ENCODE peak calls at places on chromosomes 7 and 10, in five cellular contexts. Q, N, R, D and W are unnamed samples. For H3K4me1, the result is how much of the 10 kb centered on the place peaks cover.

GRCh38 chr7:157691521-157692155 is 354.8 kb downstream of the DNAJB6 start:
- DNase-seq in R (no peak), Q (no peak), D (no peak), N (no peak), W (no peak)

GRCh38 chr10:812787-813186 is 118.7 kb downstream of the LARP4B start:
- DNase-seq in Q (no peak), D (no peak), R (no peak), N (no peak), W (no peak)

GRCh38 chr10:74766501-74766900 is 59.9 kb upstream of the KAT6B start:
- DNase-seq in N (no peak), R (no peak), Q (no peak), D (no peak), W (no peak)

GRCh38 chr10:72812798-72813430 is 80.6 kb upstream of the OIT3 start:
- DNase-seq in N (no peak), Q (no peak), R (no peak), D (no peak), W (no peak)

GRCh38 chr10:79079490-79080355 is 11.0 kb downstream of the ZMIZ1 start:
- DNase-seq in N (no peak), Q (no peak), D (peak), R (peak), W (peak)

GRCh38 chr7:150988230-150989226 is 2.3 kb upstream of the NOS3 start:
- DNase-seq in N (peak), Q (peak), R (peak), D (peak), W (peak)

GRCh38 chr7:134422646-134423045 is 36.3 kb downstream of the AKR1B1 start:
- DNase-seq in N (no peak), Q (no peak), R (peak), D (no peak), W (no peak)

GRCh38 chr7:151137076-151137611 is 30.4 kb downstream of the GBX1 start:
- DNase-seq in D (no peak), N (peak), R (no peak), Q (no peak), W (no peak)

GRCh38 chr10:124342136-124342820 is 76.4 kb downstream of the OAT start:
- DNase-seq in R (no peak), N (no peak), D (no peak), Q (no peak), W (no peak)

GRCh38 chr7:108094933-108095710 is 35.0 kb downstream of the LAMB4 start:
- DNase-seq in N (no peak), D (no peak), R (peak), Q (no peak), W (no peak)

GRCh38 chr10:118042827-118043242 is 3.9 kb downstream of the RAB11FIP2 start:
- DNase-seq in Q (no peak), R (no peak), N (no peak), D (no peak), W (no peak)

GRCh38 chr10:4835494-4835918 is 9.5 kb downstream of the AKR1E2 start:
- DNase-seq in N (no peak), R (no peak), D (no peak), Q (no peak), W (no peak)

GRCh38 chr10:102066421-102067068 is 1.4 kb downstream of the HPS6 start:
- DNase-seq in D (no peak), N (no peak), R (no peak), Q (no peak), W (no peak)

GRCh38 chr10:85148693-85149640 is 820.6 kb downstream of the CCSER2 start:
- DNase-seq in N (no peak), D (no peak), R (no peak), Q (no peak), W (no peak)

GRCh38 chr10:123583639-123584418 is 82.3 kb upstream of the GPR26 start:
- DNase-seq in N (peak), D (peak), R (peak), Q (no peak), W (peak)

GRCh38 chr7:133364959-133365680 is 112.2 kb downstream of the EXOC4 start:
- DNase-seq in R (no peak), N (no peak), Q (no peak), D (no peak), W (no peak)

GRCh38 chr10:34491666-34492065 is 323.4 kb downstream of the PARD3 start:
- DNase-seq in Q (no peak), N (no peak), D (no peak), R (peak), W (no peak)

GRCh38 chr7:121083138-121083789 is 94.8 kb downstream of the CPED1 start:
- DNase-seq in N (no peak), Q (no peak), D (no peak), R (no peak), W (no peak)

GRCh38 chr10:90557385-90557784 is 300.5 kb downstream of the HTR7 start:
- DNase-seq in R (no peak), D (no peak), N (no peak), Q (no peak), W (no peak)

GRCh38 chr10:46552526-46553237 is 3.8 kb downstream of the GPRIN2 start:
- DNase-seq in N (no peak), Q (no peak), D (peak), R (no peak), W (peak)

GRCh38 chr10:110670335-110670734 is 26.2 kb downstream of the RBM20 start:
- DNase-seq in Q (no peak), R (no peak), D (no peak), N (no peak), W (no peak)

GRCh38 chr7:139441961-139442360 is 41.5 kb downstream of the KLRG2 start:
- DNase-seq in N (no peak), Q (no peak), D (no peak), R (no peak), W (no peak)

GRCh38 chr10:5234106-5234877 is 37.7 kb downstream of the AKR1C4 start:
- DNase-seq in R (peak), Q (no peak), D (no peak), N (no peak), W (no peak)

GRCh38 chr7:22566592-22566991 is 66.6 kb upstream of the STEAP1B start:
- DNase-seq in N (no peak), R (no peak), D (no peak), Q (no peak), W (no peak)

GRCh38 chr10:121899727-121900126 is 28.1 kb downstream of the ATE1 start:
- DNase-seq in Q (no peak), N (no peak), D (no peak), R (no peak), W (no peak)

GRCh38 chr10:14009315-14010082 is 321.2 kb downstream of the FRMD4A start:
- DNase-seq in N (no peak), Q (peak), D (no peak), R (no peak), W (no peak)

GRCh38 chr10:90407116-90407515 is 450.7 kb downstream of the HTR7 start:
- DNase-seq in Q (no peak), R (no peak), D (no peak), N (no peak), W (no peak)

GRCh38 chr10:101568054-101568745 is 19.9 kb downstream of the POLL start:
- DNase-seq in N (no peak), Q (no peak), R (no peak), D (no peak), W (no peak)

GRCh38 chr10:31261502-31262311 is 57.3 kb upstream of the ZEB1 start:
- DNase-seq in D (no peak), N (no peak), R (no peak), Q (no peak), W (no peak)

GRCh38 chr10:127619550-127619949 is 70.4 kb downstream of the NPS start:
- DNase-seq in D (no peak), R (no peak), N (no peak), Q (no peak), W (no peak)

DNA sequence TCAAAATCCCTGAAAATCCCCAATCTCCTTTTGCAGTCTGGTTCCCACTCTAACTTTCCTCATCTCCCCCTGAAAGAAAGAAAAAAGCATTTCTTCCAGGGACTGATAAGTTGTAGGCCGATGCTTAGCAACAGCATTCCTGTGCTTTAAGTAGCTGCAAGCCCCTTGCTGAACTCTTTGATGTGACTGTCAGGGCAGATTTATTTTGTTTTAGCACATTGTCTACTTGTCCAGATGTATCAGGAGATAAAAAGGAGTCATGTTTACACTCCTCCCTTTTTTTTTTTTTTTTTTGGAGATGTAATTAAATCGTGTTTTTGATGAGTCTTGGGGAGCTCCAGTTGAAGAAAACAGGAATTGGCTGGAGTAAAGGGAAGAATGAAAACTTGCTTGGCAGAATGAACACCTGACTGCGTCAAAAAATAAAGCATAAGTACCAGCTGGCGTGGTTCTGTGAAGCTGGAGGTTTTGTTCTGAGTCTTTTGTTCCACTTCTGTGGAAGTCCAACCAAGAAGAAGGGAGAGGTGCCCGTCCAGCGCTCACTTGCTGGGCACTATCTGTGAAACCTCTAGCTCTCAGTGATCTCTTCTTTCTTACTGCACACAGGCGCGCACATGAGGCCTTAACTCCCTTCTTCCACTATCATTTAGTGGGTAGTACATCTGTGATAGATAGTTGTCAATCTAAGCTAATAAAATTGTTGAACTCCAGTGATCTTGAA is 871.7 kb downstream of the LRMDA start:
- DNase-seq in Q (no peak), D (no peak), N (peak), R (no peak), W (no peak)
- H3K4me1 ChIP-seq in Q (under half), D (under half), N (under half), R (under half), W (under half)

GRCh38 chr10:18104223-18104872 is 35.9 kb upstream of the CACNB2 start:
- DNase-seq in N (peak), Q (no peak), R (peak), D (peak), W (peak)
- H3K4me3 ChIP-seq in N (no peak), Q (no peak), R (no peak), D (no peak), W (no peak)

DNA sequence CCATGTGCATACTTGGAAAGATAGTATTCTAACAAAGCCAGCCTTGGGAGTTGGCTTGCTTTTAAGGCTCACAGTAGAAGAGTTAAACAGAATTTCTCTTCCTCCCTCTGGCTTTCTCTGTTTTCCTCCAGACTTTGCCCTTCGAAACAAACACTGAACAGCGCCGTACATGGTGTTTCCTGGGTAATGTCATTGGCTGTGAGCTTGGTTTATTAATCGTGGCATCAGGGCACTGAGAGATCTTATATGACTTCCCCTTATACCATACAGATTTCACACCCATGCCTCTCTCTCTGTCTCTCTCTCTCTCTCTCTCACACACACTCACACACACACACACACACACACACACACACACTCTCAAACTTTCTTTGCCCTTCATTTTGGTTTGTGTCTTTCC is 195.5 kb downstream of the CREB5 start:
- DNase-seq in D (no peak), N (no peak), R (no peak), Q (no peak), W (no peak)
- H3K4me1 ChIP-seq in D (under half), N (under half), R (under half), Q (under half), W (under half)

DNA sequence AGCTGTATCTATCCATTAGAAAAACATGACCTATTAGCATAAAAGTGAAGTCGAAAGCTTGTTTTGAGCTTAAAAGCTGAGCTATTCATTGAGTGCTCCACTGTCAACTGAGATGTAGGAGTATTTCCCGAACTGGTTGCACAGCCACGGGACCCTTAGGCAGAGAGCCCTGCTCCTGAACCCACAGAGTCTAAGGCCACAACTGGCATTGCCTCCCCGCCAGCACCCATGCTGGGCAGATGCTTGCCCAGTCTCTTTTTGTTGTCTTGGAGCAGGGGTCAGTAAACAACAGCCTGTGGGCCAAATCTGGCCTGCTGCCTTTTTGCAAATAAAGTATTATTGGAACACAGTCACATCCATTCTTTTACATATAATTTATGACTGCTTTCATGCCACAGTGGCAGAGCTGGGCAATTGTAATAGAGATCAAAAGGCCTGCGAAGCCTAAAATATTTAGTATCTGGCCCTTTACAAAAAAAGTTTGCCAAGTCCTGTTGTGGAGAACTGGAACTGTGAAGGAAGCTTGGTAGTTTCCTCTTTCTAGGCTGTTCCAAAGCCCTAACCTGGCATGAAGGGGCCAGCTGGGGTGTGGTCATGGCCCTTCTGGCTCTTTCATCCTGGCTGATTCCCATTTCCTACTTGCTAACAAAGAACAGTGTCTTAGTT is 58.4 kb upstream of the WAPL start:
- DNase-seq in Q (no peak), R (no peak), D (no peak), N (no peak), W (no peak)
- H3K4me3 ChIP-seq in Q (no peak), R (no peak), D (no peak), N (no peak), W (no peak)

GRCh38 chr7:65509368-65510186 is 135.9 kb downstream of the ZNF92 start:
- DNase-seq in D (peak), N (peak), Q (peak), R (no peak), W (peak)
- H3K4me1 ChIP-seq in D (under half), N (under half), Q (under half), R (under half), W (under half)